ENCODE peak calls at places on chromosomes 2 and 18, in nine cellular contexts. T is mammary epithelial cell; K is midbrain; V is substantia nigra; H is effector memory CD4-positive, alpha-beta T cell; Z is NCI-H1436; N is kidney tubule cell; E is H7; U is AG10803. J is an unnamed sample.

GRCh38 chr2:227728035-227728434 is at the start of gene SCYGR7:
- DNase-seq in T (no peak), K (no peak), V (no peak), H (no peak), Z (no peak), N (no peak), E (no peak), U (no peak), J (no peak)

GRCh38 chr2:8438476-8438875 is 243.4 kb upstream of the ID2 start:
- DNase-seq in T (no peak), K (no peak), V (no peak), H (no peak), Z (no peak), N (no peak), E (no peak), U (no peak), J (no peak)

GRCh38 chr2:4420032-4420431 is 716.7 kb downstream of the DCDC2C start:
- DNase-seq in T (no peak), K (no peak), V (no peak), H (no peak), Z (no peak), N (no peak), E (peak), U (no peak), J (no peak)

GRCh38 chr2:128636802-128637147 is 318.1 kb upstream of the HS6ST1 start:
- DNase-seq in T (no peak), K (no peak), V (no peak), H (no peak), Z (no peak), N (no peak), E (no peak), U (no peak), J (no peak)

GRCh38 chr2:39266906-39267434 is 23.2 kb upstream of the CDKL4 start:
- DNase-seq in T (no peak), K (no peak), V (no peak), H (no peak), Z (no peak), N (no peak), E (no peak), U (peak), J (no peak)

GRCh38 chr18:57466307-57466706 is 31.1 kb downstream of the ONECUT2 start:
- DNase-seq in T (no peak), K (no peak), V (no peak), H (no peak), Z (no peak), N (no peak), E (no peak), U (peak), J (no peak)

GRCh38 chr2:43343573-43344304 is 117.3 kb upstream of the ZFP36L2 start:
- DNase-seq in T (peak), K (peak), V (no peak), H (no peak), Z (no peak), N (peak), E (no peak), U (peak), J (no peak)

GRCh38 chr18:61690418-61691138 is 202.2 kb downstream of the RNF152 start:
- DNase-seq in T (no peak), K (no peak), V (no peak), H (no peak), Z (no peak), N (peak), E (no peak), U (no peak), J (no peak)

GRCh38 chr18:61842146-61842545 is 50.7 kb downstream of the RNF152 start:
- DNase-seq in T (no peak), K (peak), V (no peak), H (no peak), Z (no peak), N (no peak), E (no peak), U (peak), J (no peak)